ENCODE peak calls at places on chromosomes 13 and 19, in six cellular contexts. U is ovary, D is body of pancreas, J is heart left ventricle, Z is K562, V is IMR-90. S is an unnamed sample.

GRCh38 chr19:38869836-38870607 is 8.1 kb downstream of the RINL start:
- DNase-seq in U (peak; percentile 77), D (peak; percentile 94), J (peak; percentile 86), Z (no peak), V (peak; percentile 45), S (peak; percentile 74)

GRCh38 chr13:101429733-101430132 is 13.4 kb upstream of the NALCN start:
- DNase-seq in U (no peak), D (no peak), J (no peak), Z (no peak), V (peak; percentile 7), S (no peak)

GRCh38 chr19:5504115-5504514 is 48.9 kb downstream of the ZNRF4 start:
- DNase-seq in U (no peak), D (no peak), J (no peak), Z (no peak), V (no peak), S (no peak)

GRCh38 chr19:36378625-36379509 is at the start of gene ZFP14:
- DNase-seq in U (peak; percentile 90), D (peak; percentile 94), J (peak; percentile 96), Z (peak; percentile 92), V (peak; percentile 91), S (peak; percentile 64)

GRCh38 chr13:37884026-37884425 is 14.5 kb upstream of the TRPC4 start:
- DNase-seq in U (no peak), D (no peak), J (no peak), Z (no peak), V (no peak), S (no peak)

GRCh38 chr19:6226444-6227155 is 53.2 kb downstream of the MLLT1 start:
- DNase-seq in U (no peak), D (no peak), J (peak; percentile 5), Z (no peak), V (no peak), S (no peak)

GRCh38 chr19:53991224-53992113 is at the start of gene CACNG6:
- DNase-seq in U (no peak), D (no peak), J (no peak), Z (no peak), V (no peak), S (no peak)

GRCh38 chr13:113034451-113035208 is 65.6 kb downstream of the MCF2L start:
- DNase-seq in U (peak; percentile 47), D (peak; percentile 35), J (peak; percentile 53), Z (peak; percentile 47), V (peak; percentile 56), S (no peak)

GRCh38 chr13:31240921-31241320 is 41.1 kb downstream of the B3GLCT start:
- DNase-seq in U (no peak), D (no peak), J (no peak), Z (no peak), V (no peak), S (no peak)

GRCh38 chr19:19138110-19138981 is at the start of gene TMEM161A:
- DNase-seq in U (peak; percentile 97), D (peak; percentile 98), J (peak; percentile 99), Z (peak; percentile 99), V (peak; percentile 99), S (peak; percentile 93)

GRCh38 chr13:45602183-45602582 is 13.4 kb downstream of the ERICH6B start:
- DNase-seq in U (no peak), D (no peak), J (no peak), Z (no peak), V (no peak), S (no peak)

GRCh38 chr19:16281743-16282142 is 42.9 kb upstream of the KLF2 start:
- DNase-seq in U (no peak), D (no peak), J (no peak), Z (no peak), V (no peak), S (no peak)

GRCh38 chr19:56973713-56974553 is 133.4 kb upstream of the PEG3 start:
- DNase-seq in U (peak; percentile 86), D (no peak), J (no peak), Z (no peak), V (no peak), S (no peak)

GRCh38 chr13:71285700-71286099 is 581.3 kb downstream of the DACH1 start:
- DNase-seq in U (no peak), D (no peak), J (no peak), Z (no peak), V (no peak), S (no peak)

GRCh38 chr19:18322318-18322758 is 538 bp downstream of the LSM4 start:
- DNase-seq in U (no peak), D (no peak), J (no peak), Z (peak; percentile 87), V (peak; percentile 65), S (no peak)

GRCh38 chr19:58562126-58563033 is 4.0 kb upstream of the UBE2M start:
- DNase-seq in U (peak; percentile 58), D (peak; percentile 45), J (peak; percentile 57), Z (no peak), V (peak; percentile 39), S (no peak)

GRCh38 chr13:110319397-110319773 is 12.3 kb downstream of the COL4A2 start:
- DNase-seq in U (no peak), D (no peak), J (no peak), Z (no peak), V (no peak), S (no peak)

GRCh38 chr13:28805193-28805819 is 14.8 kb upstream of the MTUS2 start:
- DNase-seq in U (no peak), D (no peak), J (no peak), Z (peak; percentile 48), V (no peak), S (no peak)

GRCh38 chr13:61187471-61187870 is 228.2 kb downstream of the PCDH20 start:
- DNase-seq in U (no peak), D (no peak), J (no peak), Z (no peak), V (no peak), S (no peak)

GRCh38 chr19:17091758-17092333 is 16.3 kb downstream of the MYO9B start:
- DNase-seq in U (no peak), D (no peak), J (peak; percentile 68), Z (peak; percentile 25), V (no peak), S (no peak)

GRCh38 chr19:45156231-45156630 is 4.6 kb downstream of the NKPD1 start:
- DNase-seq in U (no peak), D (no peak), J (no peak), Z (no peak), V (no peak), S (no peak)

DNA sequence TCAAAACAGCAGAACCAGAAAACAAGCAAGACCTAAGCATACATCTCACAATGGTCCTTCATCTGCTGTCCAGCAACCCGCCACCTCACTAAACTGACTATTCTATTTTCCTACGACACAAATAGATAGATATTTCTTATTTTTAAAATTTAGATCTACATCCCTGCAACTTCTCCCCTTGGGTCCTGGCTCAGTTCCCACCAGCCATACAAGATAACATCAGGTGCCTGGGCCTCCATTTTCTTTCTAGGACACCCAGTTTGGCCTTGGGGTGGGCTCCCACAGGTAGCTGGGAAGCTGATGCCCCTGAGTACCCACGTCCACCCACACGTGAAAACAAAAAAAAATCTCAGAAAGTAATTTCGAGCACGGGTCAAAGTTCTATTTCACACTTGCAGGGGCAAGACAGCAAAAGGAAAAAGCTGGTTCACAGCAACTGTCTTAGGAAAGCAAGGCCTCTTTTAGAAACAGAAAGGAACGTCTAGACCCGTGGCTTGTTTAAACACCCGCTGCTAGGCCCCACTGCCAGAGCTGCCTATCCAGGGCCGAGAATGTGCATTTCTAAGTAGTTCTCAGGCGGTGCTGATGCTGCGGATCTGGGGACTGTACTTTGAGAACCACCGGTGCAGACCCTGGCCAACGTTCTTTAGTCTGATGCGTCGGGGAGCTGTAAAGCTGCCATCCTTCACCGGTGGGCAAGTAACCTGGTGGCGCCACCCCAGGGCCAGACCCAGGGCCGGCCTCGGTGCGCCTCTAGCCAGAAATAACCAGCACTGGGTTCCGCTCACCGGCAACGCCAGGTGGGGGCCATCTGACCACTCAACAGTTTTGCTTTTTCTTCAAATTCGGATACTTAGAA is 47.3 kb downstream of the TGDS start:
- DNase-seq in U (peak; percentile 61), D (peak; percentile 55), J (peak; percentile 58), Z (peak; percentile 12), V (peak; percentile 29), S (peak; percentile 14)
- TF ChIP-seq CTCF in U (no peak), D (peak; percentile 2), J (no peak), Z (no peak), V (peak; percentile 4), S (no peak)

DNA sequence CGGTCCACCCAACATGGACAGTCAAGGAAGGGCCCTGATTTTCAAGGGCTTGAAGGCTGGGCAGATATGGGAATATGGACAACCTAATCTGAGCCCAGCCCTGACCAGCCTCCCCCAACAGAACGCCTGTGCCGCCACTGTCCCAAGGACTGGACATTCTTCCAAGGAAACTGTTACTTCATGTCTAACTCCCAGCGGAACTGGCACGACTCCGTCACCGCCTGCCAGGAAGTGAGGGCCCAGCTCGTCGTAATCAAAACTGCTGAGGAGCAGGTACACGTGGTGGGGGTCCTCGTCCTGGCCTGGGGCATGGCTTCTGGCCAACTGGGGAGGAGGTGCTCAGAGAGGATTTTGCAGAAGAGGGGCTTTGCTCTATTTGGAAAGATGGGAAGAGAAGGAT is 3.5 kb downstream of the CLEC4M start:
- DNase-seq in U (no peak), D (no peak), J (no peak), Z (no peak), V (no peak), S (no peak)
- H3K27ac ChIP-seq in U (no peak overlapping the region), D (no peak overlapping the region), J (no peak overlapping the region), Z (no peak overlapping the region), V (no peak overlapping the region), S (no peak overlapping the region)

GRCh38 chr19:1275260-1275975 is at the start of gene FAM174C:
- DNase-seq in U (peak; percentile 97), D (peak; percentile 96), J (peak; percentile 97), Z (peak; percentile 98), V (peak; percentile 97), S (peak; percentile 95)
- TF ChIP-seq POLR2A in U (peak; percentile 59), D (peak; percentile 69), J (no peak), Z (peak; percentile 90), V (peak; percentile 66), S (peak; percentile 88)

GRCh38 chr19:49978324-49978723 is 17.4 kb upstream of the SIGLEC11 start:
- DNase-seq in U (peak; percentile 54), D (no peak), J (no peak), Z (no peak), V (no peak), S (no peak)

GRCh38 chr19:49975051-49975450 is 14.1 kb upstream of the SIGLEC11 start:
- DNase-seq in U (no peak), D (no peak), J (no peak), Z (no peak), V (no peak), S (no peak)

GRCh38 chr19:49977111-49977510 is 16.1 kb upstream of the SIGLEC11 start:
- DNase-seq in U (no peak), D (no peak), J (no peak), Z (no peak), V (no peak), S (no peak)

GRCh38 chr19:49976496-49976895 is 15.5 kb upstream of the SIGLEC11 start:
- DNase-seq in U (no peak), D (no peak), J (no peak), Z (no peak), V (peak; percentile 19), S (no peak)

GRCh38 chr19:49977846-49978245 is 16.9 kb upstream of the SIGLEC11 start:
- DNase-seq in U (no peak), D (no peak), J (no peak), Z (no peak), V (no peak), S (no peak)
- TF ChIP-seq CTCF in U (no peak), D (no peak), J (no peak), Z (no peak), V (no peak), S (no peak)

GRCh38 chr19:11482384-11483050 is 1.7 kb upstream of the ELAVL3 start:
- DNase-seq in U (peak; percentile 67), D (peak; percentile 78), J (peak; percentile 87), Z (peak; percentile 92), V (peak; percentile 72), S (peak; percentile 55)
- H3K27ac ChIP-seq in U (no peak overlapping the region), D (no peak overlapping the region), J (no peak overlapping the region), Z (peak overlapping the region; percentile 40), V (no peak overlapping the region), S (no peak overlapping the region)